ENCODE peak calls at places on chromosomes 4 and X, in nine cellular contexts. E, F, P, I, V, M, Q, N and S are unnamed samples.

GRCh38 chr4:115325836-115326235 is 212.4 kb upstream of the NDST4 start:
- DNase-seq in E (no peak), F (no peak), P (no peak), I (no peak), V (no peak), M (no peak), Q (no peak), N (no peak), S (no peak)

GRCh38 chr4:138405439-138405838 is 163.3 kb upstream of the SLC7A11 start:
- DNase-seq in E (no peak), F (no peak), P (no peak), I (no peak), V (no peak), M (no peak), Q (no peak), N (no peak), S (no peak)

GRCh38 chr4:175531405-175532091 is 280.5 kb downstream of the GPM6A start:
- DNase-seq in E (no peak), F (no peak), P (no peak), I (no peak), V (no peak), M (no peak), Q (no peak), N (no peak), S (no peak)

GRCh38 chr4:40065010-40065409 is 8.4 kb downstream of the N4BP2 start:
- DNase-seq in E (no peak), F (no peak), P (no peak), I (no peak), V (no peak), M (no peak), Q (no peak), N (no peak), S (no peak)

GRCh38 chr4:4502694-4503311 is 39.0 kb downstream of the STX18 start:
- DNase-seq in E (no peak), F (no peak), P (no peak), I (no peak), V (peak), M (no peak), Q (no peak), N (no peak), S (no peak)

GRCh38 chr4:190014771-190015537 is 12.1 kb downstream of the FRG2 start:
- DNase-seq in E (no peak), F (peak), P (no peak), I (peak), V (peak), M (no peak), Q (no peak), N (no peak), S (no peak)

GRCh38 chr4:110196871-110197420 is 1.5 kb downstream of the ELOVL6 start:
- DNase-seq in E (no peak), F (peak), P (peak), I (peak), V (peak), M (no peak), Q (no peak), N (no peak), S (peak)

GRCh38 chrX:47751670-47752069 is 85.0 kb upstream of the ZNF81 start:
- DNase-seq in E (no peak), F (peak), P (no peak), I (peak), V (peak), M (no peak), Q (no peak), N (no peak), S (peak)

GRCh38 chr4:122588453-122589238 is 32.2 kb downstream of the IL21 start:
- DNase-seq in E (no peak), F (no peak), P (no peak), I (no peak), V (no peak), M (no peak), Q (no peak), N (no peak), S (no peak)

GRCh38 chr4:74757136-74757535 is 37.2 kb downstream of the BTC start:
- DNase-seq in E (no peak), F (no peak), P (no peak), I (no peak), V (no peak), M (no peak), Q (no peak), N (no peak), S (no peak)

GRCh38 chr4:849478-850175 is 23.7 kb upstream of the CPLX1 start:
- DNase-seq in E (no peak), F (no peak), P (no peak), I (no peak), V (no peak), M (no peak), Q (no peak), N (no peak), S (no peak)